ENCODE peak calls at places on chromosome 22, in seven cellular contexts. One of them, this sample, is unnamed.
A peak's percentile ranks its signal among the peaks of the same experiment; 100 is the strongest.

GRCh38 chr22:49213731-49214352 is 613.8 kb downstream of the BRD1 start:
- DNase-seq in ascending aorta: peak; percentile 42
- DNase-seq in foreskin fibroblast: no peak
- DNase-seq in thyroid gland: no peak
- DNase-seq in CD14-positive monocyte: peak; percentile 15
- DNase-seq in H9: peak; percentile 15
- DNase-seq in choroid plexus epithelial cell: no peak
- DNase-seq in this sample: no peak

GRCh38 chr22:50403701-50404101 is 60.6 kb downstream of the PPP6R2 start:
- DNase-seq in ascending aorta: peak; percentile 73
- DNase-seq in foreskin fibroblast: no peak
- DNase-seq in thyroid gland: peak; percentile 61
- DNase-seq in CD14-positive monocyte: peak; percentile 72
- DNase-seq in H9: no peak
- DNase-seq in choroid plexus epithelial cell: peak; percentile 21
- DNase-seq in this sample: no peak

GRCh38 chr22:17366830-17367229 is 2.4 kb upstream of the CECR2 start:
- DNase-seq in ascending aorta: no peak
- DNase-seq in foreskin fibroblast: no peak
- DNase-seq in thyroid gland: no peak
- DNase-seq in CD14-positive monocyte: no peak
- DNase-seq in H9: peak; percentile 85
- DNase-seq in choroid plexus epithelial cell: peak; percentile 46
- DNase-seq in this sample: no peak

GRCh38 chr22:27220349-27220748 is 563.0 kb downstream of the MIAT start:
- DNase-seq in ascending aorta: no peak
- DNase-seq in foreskin fibroblast: peak; percentile 13
- DNase-seq in thyroid gland: no peak
- DNase-seq in CD14-positive monocyte: no peak
- DNase-seq in H9: no peak
- DNase-seq in choroid plexus epithelial cell: peak; percentile 88
- DNase-seq in this sample: peak; percentile 70

GRCh38 chr22:42680648-42681047 is 31.5 kb upstream of the CYB5R3 start:
- DNase-seq in ascending aorta: peak; percentile 87
- DNase-seq in foreskin fibroblast: peak; percentile 94
- DNase-seq in thyroid gland: no peak
- DNase-seq in CD14-positive monocyte: peak; percentile 75
- DNase-seq in H9: no peak
- DNase-seq in choroid plexus epithelial cell: peak; percentile 97
- DNase-seq in this sample: peak; percentile 89

GRCh38 chr22:21092797-21093554 is 47.2 kb downstream of the LRRC74B start:
- DNase-seq in ascending aorta: no peak
- DNase-seq in foreskin fibroblast: no peak
- DNase-seq in thyroid gland: no peak
- DNase-seq in CD14-positive monocyte: no peak
- DNase-seq in H9: no peak
- DNase-seq in choroid plexus epithelial cell: no peak
- DNase-seq in this sample: no peak

GRCh38 chr22:46001046-46001425 is 24.1 kb upstream of the WNT7B start:
- DNase-seq in ascending aorta: no peak
- DNase-seq in foreskin fibroblast: no peak
- DNase-seq in thyroid gland: no peak
- DNase-seq in CD14-positive monocyte: no peak
- DNase-seq in H9: no peak
- DNase-seq in choroid plexus epithelial cell: peak; percentile 43
- DNase-seq in this sample: no peak

GRCh38 chr22:45758603-45759002 is 87.0 kb downstream of the ATXN10 start:
- DNase-seq in ascending aorta: no peak
- DNase-seq in foreskin fibroblast: no peak
- DNase-seq in thyroid gland: no peak
- DNase-seq in CD14-positive monocyte: no peak
- DNase-seq in H9: no peak
- DNase-seq in choroid plexus epithelial cell: no peak
- DNase-seq in this sample: peak; percentile 77

GRCh38 chr22:27993201-27993635 is 74.2 kb upstream of the PITPNB start:
- DNase-seq in ascending aorta: peak; percentile 53
- DNase-seq in foreskin fibroblast: no peak
- DNase-seq in thyroid gland: no peak
- DNase-seq in CD14-positive monocyte: no peak
- DNase-seq in H9: peak; percentile 20
- DNase-seq in choroid plexus epithelial cell: no peak
- DNase-seq in this sample: no peak

GRCh38 chr22:17471901-17472566 is 91.3 kb upstream of the SLC25A18 start:
- DNase-seq in ascending aorta: no peak
- DNase-seq in foreskin fibroblast: no peak
- DNase-seq in thyroid gland: no peak
- DNase-seq in CD14-positive monocyte: no peak
- DNase-seq in H9: no peak
- DNase-seq in choroid plexus epithelial cell: peak; percentile 15
- DNase-seq in this sample: no peak

GRCh38 chr22:49115186-49115585 is 712.5 kb downstream of the BRD1 start:
- DNase-seq in ascending aorta: no peak
- DNase-seq in foreskin fibroblast: no peak
- DNase-seq in thyroid gland: no peak
- DNase-seq in CD14-positive monocyte: no peak
- DNase-seq in H9: no peak
- DNase-seq in choroid plexus epithelial cell: no peak
- DNase-seq in this sample: no peak

GRCh38 chr22:17154971-17155370 is 4.1 kb downstream of the HDHD5 start:
- DNase-seq in ascending aorta: no peak
- DNase-seq in foreskin fibroblast: no peak
- DNase-seq in thyroid gland: no peak
- DNase-seq in CD14-positive monocyte: no peak
- DNase-seq in H9: no peak
- DNase-seq in choroid plexus epithelial cell: peak; percentile 5
- DNase-seq in this sample: no peak

GRCh38 chr22:17407643-17408042 is 38.4 kb downstream of the CECR2 start:
- DNase-seq in ascending aorta: no peak
- DNase-seq in foreskin fibroblast: no peak
- DNase-seq in thyroid gland: no peak
- DNase-seq in CD14-positive monocyte: no peak
- DNase-seq in H9: no peak
- DNase-seq in choroid plexus epithelial cell: peak; percentile 53
- DNase-seq in this sample: no peak

DNA sequence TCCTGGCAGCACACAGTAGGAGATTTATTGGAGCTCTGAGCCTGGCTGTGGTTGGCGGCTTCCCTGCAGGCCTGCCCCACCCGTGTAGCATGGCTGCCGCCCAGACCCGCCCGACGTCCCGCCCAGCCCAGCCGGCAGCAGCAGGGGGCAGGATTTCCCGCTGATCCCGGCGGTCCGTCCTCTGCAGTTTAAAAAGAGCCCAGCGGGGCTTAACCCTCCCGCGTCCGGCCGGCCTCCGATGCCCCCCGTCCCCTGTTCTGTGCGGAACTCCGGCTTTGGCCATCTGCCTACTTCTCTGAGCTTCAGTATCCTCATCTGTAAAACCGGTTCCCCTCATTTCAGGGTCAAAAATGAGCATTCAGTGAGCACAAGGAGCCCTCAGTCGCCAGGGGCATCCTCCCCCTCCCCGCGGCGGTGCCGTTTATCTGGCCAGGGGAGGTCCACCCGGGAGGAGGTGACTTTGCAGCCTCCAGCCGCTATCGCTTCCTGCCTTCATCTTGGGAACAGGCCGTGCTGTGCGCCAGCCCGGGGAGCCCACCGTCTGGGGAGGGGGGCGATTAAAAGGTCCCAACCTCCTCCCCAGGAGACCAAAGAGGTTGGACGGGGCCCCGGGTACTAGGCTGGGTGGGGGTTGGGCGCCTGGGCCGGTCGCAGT is at the start of gene GAS2L1:
- DNase-seq in ascending aorta: peak; percentile 90
- DNase-seq in foreskin fibroblast: peak; percentile 82
- DNase-seq in thyroid gland: peak; percentile 78
- DNase-seq in CD14-positive monocyte: no peak
- DNase-seq in H9: peak; percentile 84
- DNase-seq in choroid plexus epithelial cell: peak; percentile 89
- DNase-seq in this sample: peak; percentile 78
- TF ChIP-seq CTCF in ascending aorta: peak; percentile 77
- TF ChIP-seq CTCF in foreskin fibroblast: peak; percentile 59
- TF ChIP-seq CTCF in thyroid gland: peak; percentile 64
- TF ChIP-seq CTCF in CD14-positive monocyte: peak; percentile 61
- TF ChIP-seq CTCF in H9: peak; percentile 15
- TF ChIP-seq CTCF in choroid plexus epithelial cell: peak; percentile 65
- TF ChIP-seq CTCF in this sample: peak; percentile 80

DNA sequence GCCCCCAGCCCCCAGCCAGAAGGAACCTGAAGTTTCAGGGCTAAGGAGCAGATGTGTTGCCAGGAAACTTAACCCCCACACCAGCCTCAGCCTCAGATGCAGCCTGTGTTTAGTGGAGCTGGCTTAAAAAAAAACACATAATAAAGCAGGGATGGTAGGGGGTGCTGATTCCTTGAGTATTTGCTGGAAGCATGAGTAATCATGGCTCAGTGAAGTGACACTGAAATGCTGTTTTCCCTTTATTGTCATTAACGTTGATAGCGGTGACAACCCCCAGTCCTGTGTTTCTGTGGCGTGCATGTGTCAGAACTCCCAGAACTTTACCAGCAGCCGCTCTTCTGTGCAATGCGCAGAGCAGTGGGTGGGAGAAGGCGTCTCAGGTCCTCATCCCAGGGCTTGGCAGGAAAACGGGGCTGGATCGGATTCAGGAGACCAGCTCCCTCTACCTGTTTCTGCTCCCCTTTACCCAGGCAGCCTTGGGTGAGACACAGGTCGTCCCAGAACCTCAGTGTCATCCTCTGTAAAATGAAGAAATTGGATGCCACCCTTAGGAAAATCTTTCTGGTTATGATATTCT is 1282.1 kb downstream of the TBC1D22A start:
- DNase-seq in ascending aorta: no peak
- DNase-seq in foreskin fibroblast: no peak
- DNase-seq in thyroid gland: peak; percentile 8
- DNase-seq in CD14-positive monocyte: no peak
- DNase-seq in H9: no peak
- DNase-seq in choroid plexus epithelial cell: no peak
- DNase-seq in this sample: no peak
- TF ChIP-seq CTCF in ascending aorta: no peak
- TF ChIP-seq CTCF in foreskin fibroblast: no peak
- TF ChIP-seq CTCF in thyroid gland: no peak
- TF ChIP-seq CTCF in CD14-positive monocyte: no peak
- TF ChIP-seq CTCF in H9: no peak
- TF ChIP-seq CTCF in choroid plexus epithelial cell: no peak
- TF ChIP-seq CTCF in this sample: no peak

GRCh38 chr22:30821863-30822215 is 127.2 kb downstream of the OSBP2 start:
- DNase-seq in ascending aorta: peak; percentile 42
- DNase-seq in foreskin fibroblast: no peak
- DNase-seq in thyroid gland: no peak
- DNase-seq in CD14-positive monocyte: no peak
- DNase-seq in H9: no peak
- DNase-seq in choroid plexus epithelial cell: no peak
- DNase-seq in this sample: no peak

GRCh38 chr22:30813936-30814335 is 119.3 kb downstream of the OSBP2 start:
- DNase-seq in ascending aorta: no peak
- DNase-seq in foreskin fibroblast: no peak
- DNase-seq in thyroid gland: no peak
- DNase-seq in CD14-positive monocyte: no peak
- DNase-seq in H9: no peak
- DNase-seq in choroid plexus epithelial cell: no peak
- DNase-seq in this sample: no peak

GRCh38 chr22:30821381-30821780 is 126.7 kb downstream of the OSBP2 start:
- DNase-seq in ascending aorta: no peak
- DNase-seq in foreskin fibroblast: no peak
- DNase-seq in thyroid gland: no peak
- DNase-seq in CD14-positive monocyte: no peak
- DNase-seq in H9: no peak
- DNase-seq in choroid plexus epithelial cell: no peak
- DNase-seq in this sample: no peak

GRCh38 chr22:30816413-30816812 is 121.7 kb downstream of the OSBP2 start:
- DNase-seq in ascending aorta: peak; percentile 18
- DNase-seq in foreskin fibroblast: no peak
- DNase-seq in thyroid gland: no peak
- DNase-seq in CD14-positive monocyte: no peak
- DNase-seq in H9: no peak
- DNase-seq in choroid plexus epithelial cell: no peak
- DNase-seq in this sample: no peak
- TF ChIP-seq CTCF in ascending aorta: no peak
- TF ChIP-seq CTCF in foreskin fibroblast: no peak
- TF ChIP-seq CTCF in thyroid gland: no peak
- TF ChIP-seq CTCF in CD14-positive monocyte: no peak
- TF ChIP-seq CTCF in H9: peak; percentile 49
- TF ChIP-seq CTCF in choroid plexus epithelial cell: no peak
- TF ChIP-seq CTCF in this sample: peak; percentile 43

GRCh38 chr22:43888740-43889139 is 3.1 kb downstream of the PNPLA5 start:
- DNase-seq in ascending aorta: no peak
- DNase-seq in foreskin fibroblast: no peak
- DNase-seq in thyroid gland: no peak
- DNase-seq in CD14-positive monocyte: no peak
- DNase-seq in H9: no peak
- DNase-seq in choroid plexus epithelial cell: no peak
- DNase-seq in this sample: no peak

GRCh38 chr22:43891360-43892182 is at the start of gene PNPLA5:
- DNase-seq in ascending aorta: no peak
- DNase-seq in foreskin fibroblast: no peak
- DNase-seq in thyroid gland: no peak
- DNase-seq in CD14-positive monocyte: no peak
- DNase-seq in H9: peak; percentile 87
- DNase-seq in choroid plexus epithelial cell: peak; percentile 9
- DNase-seq in this sample: no peak

GRCh38 chr22:43890901-43891331 is 897 bp downstream of the PNPLA5 start:
- DNase-seq in ascending aorta: no peak
- DNase-seq in foreskin fibroblast: no peak
- DNase-seq in thyroid gland: no peak
- DNase-seq in CD14-positive monocyte: no peak
- DNase-seq in H9: peak; percentile 50
- DNase-seq in choroid plexus epithelial cell: no peak
- DNase-seq in this sample: no peak

GRCh38 chr22:43887391-43887790 is 4.4 kb downstream of the PNPLA5 start:
- DNase-seq in ascending aorta: no peak
- DNase-seq in foreskin fibroblast: no peak
- DNase-seq in thyroid gland: no peak
- DNase-seq in CD14-positive monocyte: no peak
- DNase-seq in H9: no peak
- DNase-seq in choroid plexus epithelial cell: no peak
- DNase-seq in this sample: no peak

DNA sequence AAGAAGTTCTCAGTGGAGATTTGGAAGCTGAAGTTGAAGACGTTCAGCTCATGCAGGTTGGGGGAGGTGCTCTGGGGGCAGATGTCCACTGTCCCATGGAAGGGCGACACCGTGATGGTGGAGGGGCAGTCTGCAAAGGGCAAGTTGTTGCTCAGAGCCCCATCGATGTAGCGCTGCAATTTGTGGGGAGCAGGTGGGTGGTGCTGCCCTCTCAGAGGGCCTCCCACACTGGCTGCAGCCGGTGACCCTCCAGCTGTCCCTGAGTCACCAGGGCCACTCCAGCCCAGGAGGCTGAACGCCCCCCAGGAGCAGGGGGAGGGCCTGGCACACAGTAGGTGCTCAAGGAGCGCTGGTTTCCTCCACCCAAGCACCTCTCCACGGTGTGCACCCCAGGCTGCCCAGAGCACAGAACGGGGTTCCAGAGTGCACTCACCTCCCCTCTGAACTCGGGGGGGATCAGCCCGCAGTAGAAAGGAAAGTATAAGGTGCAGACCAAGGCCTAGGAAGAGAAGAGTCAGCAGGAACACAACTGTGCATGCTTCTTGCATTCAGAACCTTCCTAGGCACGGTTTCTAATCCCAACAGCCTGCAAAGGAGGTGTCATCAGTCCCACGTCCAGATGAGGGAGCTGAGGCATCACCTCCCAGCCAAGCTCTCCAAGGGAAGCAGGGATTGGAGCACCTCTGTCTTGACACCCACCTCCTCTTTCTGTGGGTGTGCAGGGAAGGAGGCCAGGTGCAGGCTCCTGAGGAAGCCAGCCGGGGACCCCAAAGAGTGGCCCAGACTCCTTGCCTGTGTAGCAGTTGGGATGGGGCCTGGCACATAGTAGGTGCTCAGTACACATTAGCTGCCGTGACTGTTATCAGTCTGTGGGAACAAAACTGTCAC is 2.2 kb downstream of the PNPLA5 start:
- DNase-seq in ascending aorta: no peak
- DNase-seq in foreskin fibroblast: peak; percentile 29
- DNase-seq in thyroid gland: no peak
- DNase-seq in CD14-positive monocyte: no peak
- DNase-seq in H9: no peak
- DNase-seq in choroid plexus epithelial cell: peak; percentile 55
- DNase-seq in this sample: peak; percentile 43
- TF ChIP-seq CTCF in ascending aorta: no peak
- TF ChIP-seq CTCF in foreskin fibroblast: peak; percentile 35
- TF ChIP-seq CTCF in thyroid gland: no peak
- TF ChIP-seq CTCF in CD14-positive monocyte: no peak
- TF ChIP-seq CTCF in H9: peak; percentile 34
- TF ChIP-seq CTCF in choroid plexus epithelial cell: peak; percentile 52
- TF ChIP-seq CTCF in this sample: peak; percentile 52